ENCODE peak calls at places on chromosome 5, in six cellular contexts. Q is globus pallidus; E is activated CD4-positive, alpha-beta T cell treated with anti-CD3 and anti-CD28 coated beads for 24 hours; A is HCEC 1CT; T is stimulated activated CD8-positive, alpha-beta memory T cell treated with anti-CD3 and anti-CD28 coated beads, Interleukin-7, amount 100 ng/mL, for 4 hours; D is KBM-7. R is an unnamed sample.

GRCh38 chr5:15500326-15500958 is 462 bp downstream of the FBXL7 start:
- DNase-seq in E (no peak), A (peak; percentile 41), Q (peak; percentile 63), T (no peak), D (no peak), R (no peak)

GRCh38 chr5:170305016-170305645 is 7.6 kb upstream of the LCP2 start:
- DNase-seq in E (no peak), D (no peak), A (no peak), Q (no peak), T (no peak), R (no peak)

GRCh38 chr5:57246426-57246825 is 72.6 kb downstream of the GPBP1 start:
- DNase-seq in Q (no peak), E (no peak), T (no peak), A (no peak), D (no peak), R (no peak)

GRCh38 chr5:72507360-72508238 is at the start of gene ZNF366:
- DNase-seq in D (peak; percentile 25), T (no peak), E (no peak), Q (no peak), A (no peak), R (no peak)

GRCh38 chr5:343461-344401 is 22.2 kb downstream of the AHRR start:
- DNase-seq in Q (no peak), T (peak; percentile 32), A (peak; percentile 53), D (no peak), E (no peak), R (no peak)

GRCh38 chr5:9781275-9781674 is 151.1 kb upstream of the TAS2R1 start:
- DNase-seq in D (no peak), T (no peak), Q (no peak), A (no peak), E (no peak), R (no peak)

GRCh38 chr5:39760385-39761198 is 335.8 kb upstream of the DAB2 start:
- DNase-seq in A (peak; percentile 98), E (no peak), T (no peak), Q (no peak), D (no peak), R (peak; percentile 17)

GRCh38 chr5:54302267-54302687 is 8.1 kb downstream of the ARL15 start:
- DNase-seq in E (no peak), D (peak; percentile 79), Q (no peak), A (peak; percentile 61), T (no peak), R (peak; percentile 42)

GRCh38 chr5:125142439-125142838 is 396.0 kb upstream of the ZNF608 start:
- DNase-seq in T (no peak), E (no peak), A (peak; percentile 58), D (no peak), Q (no peak), R (no peak)

GRCh38 chr5:66519626-66520025 is 76.6 kb upstream of the MAST4 start:
- DNase-seq in A (no peak), Q (no peak), E (no peak), T (no peak), D (no peak), R (no peak)

GRCh38 chr5:93925321-93925720 is 183.9 kb upstream of the POU5F2 start:
- DNase-seq in Q (no peak), E (no peak), D (no peak), T (no peak), A (no peak), R (no peak)

GRCh38 chr5:42595597-42595996 is 161.0 kb upstream of the CCDC152 start:
- DNase-seq in T (no peak), D (no peak), E (no peak), Q (no peak), A (no peak), R (no peak)

GRCh38 chr5:418681-419121 is 24.3 kb upstream of the EXOC3 start:
- DNase-seq in A (no peak), E (no peak), Q (no peak), T (no peak), D (no peak), R (no peak)

GRCh38 chr5:169716287-169716686 is 79.2 kb downstream of the DOCK2 start:
- DNase-seq in A (peak; percentile 44), D (no peak), E (no peak), T (no peak), Q (no peak), R (no peak)

R was measured in SIG-M5.